ENCODE peak calls at places on chromosomes 7 and 10, in nine cellular contexts. R, G, H, D, P, A, V, N and T are unnamed samples.

GRCh38 chr7:8597565-8597964 is 164.2 kb downstream of the NXPH1 start:
- DNase-seq in N (no peak), A (no peak), H (no peak), P (no peak), V (no peak), D (no peak), R (no peak), G (no peak), T (no peak)

GRCh38 chr7:130242198-130243014 is 24.3 kb upstream of the CPA2 start:
- DNase-seq in R (peak), P (peak), V (peak), N (peak), A (peak), H (peak), G (peak), D (peak), T (peak)

GRCh38 chr10:32413513-32413912 is 32.4 kb upstream of the CCDC7 start:
- DNase-seq in D (no peak), P (no peak), A (peak), N (peak), R (peak), H (no peak), V (peak), G (peak), T (peak)

GRCh38 chr10:84424731-84425165 is 96.4 kb downstream of the CCSER2 start:
- DNase-seq in D (no peak), P (peak), A (peak), R (peak), H (peak), N (peak), V (peak), G (peak), T (peak)

GRCh38 chr7:111083423-111083822 is 7.5 kb upstream of the LRRN3 start:
- DNase-seq in N (peak), A (peak), G (no peak), P (peak), D (no peak), R (peak), V (no peak), H (no peak), T (no peak)

GRCh38 chr10:96073722-96074121 is 30.3 kb downstream of the CCNJ start:
- DNase-seq in D (no peak), G (peak), N (peak), H (no peak), R (peak), P (no peak), A (peak), V (peak), T (peak)

GRCh38 chr7:36943591-36944430 is 219.5 kb upstream of the AOAH start:
- DNase-seq in N (no peak), A (no peak), H (no peak), D (no peak), V (no peak), R (no peak), G (no peak), P (no peak), T (no peak)

GRCh38 chr10:52474265-52474664 is 160.2 kb downstream of the DKK1 start:
- DNase-seq in R (no peak), N (no peak), D (no peak), A (no peak), G (no peak), V (no peak), H (no peak), P (no peak), T (no peak)

GRCh38 chr7:102152672-102153585 is 133.7 kb upstream of the SH2B2 start:
- DNase-seq in A (peak), D (no peak), V (peak), G (peak), N (peak), R (peak), H (peak), P (peak), T (peak)

GRCh38 chr10:44723654-44724053 is 187.5 kb upstream of the TMEM72 start:
- DNase-seq in R (peak), H (no peak), D (no peak), V (peak), N (peak), A (peak), P (no peak), G (peak), T (peak)

GRCh38 chr10:5509236-5509635 is 9.9 kb upstream of the CALML5 start:
- DNase-seq in N (no peak), P (no peak), R (no peak), H (no peak), G (no peak), D (no peak), V (peak), A (no peak), T (no peak)

GRCh38 chr7:69213882-69214281 is 384.4 kb upstream of the AUTS2 start:
- DNase-seq in V (no peak), D (no peak), A (no peak), H (no peak), G (no peak), P (no peak), R (peak), N (no peak), T (no peak)

GRCh38 chr7:106178593-106179134 is 66.6 kb upstream of the SYPL1 start:
- DNase-seq in D (no peak), A (peak), H (no peak), P (no peak), V (peak), G (peak), R (peak), N (peak), T (peak)
- TF ChIP-seq CTCF in D (no peak), A (peak), H (no peak), P (no peak), V (peak), G (peak), R (peak), N (peak), T (peak)

GRCh38 chr10:9684186-9684585 is 1333.5 kb upstream of the CELF2 start:
- DNase-seq in R (no peak), G (no peak), A (no peak), H (no peak), V (no peak), N (no peak), D (no peak), P (no peak), T (no peak)

GRCh38 chr10:9682812-9683211 is 1334.9 kb upstream of the CELF2 start:
- DNase-seq in H (no peak), G (no peak), N (no peak), V (no peak), D (no peak), R (no peak), P (no peak), A (no peak), T (no peak)

GRCh38 chr10:9685596-9685995 is 1332.1 kb upstream of the CELF2 start:
- DNase-seq in H (no peak), A (no peak), P (no peak), V (no peak), D (no peak), R (no peak), N (no peak), G (no peak), T (no peak)

GRCh38 chr10:9681655-9682054 is 1336.0 kb upstream of the CELF2 start:
- DNase-seq in P (no peak), R (no peak), N (no peak), H (no peak), G (no peak), V (no peak), D (no peak), A (no peak), T (no peak)
- TF ChIP-seq CTCF in P (no peak), R (no peak), N (peak), H (no peak), G (no peak), V (no peak), D (no peak), A (peak), T (no peak)

GRCh38 chr7:44999245-45000095 is 531 bp upstream of the CCM2 start:
- DNase-seq in H (peak), R (peak), N (peak), A (peak), D (peak), P (peak), V (peak), G (peak), T (peak)
- TF ChIP-seq CTCF in H (no peak), R (no peak), N (no peak), A (peak), D (no peak), P (peak), V (no peak), G (no peak), T (no peak)

DNA sequence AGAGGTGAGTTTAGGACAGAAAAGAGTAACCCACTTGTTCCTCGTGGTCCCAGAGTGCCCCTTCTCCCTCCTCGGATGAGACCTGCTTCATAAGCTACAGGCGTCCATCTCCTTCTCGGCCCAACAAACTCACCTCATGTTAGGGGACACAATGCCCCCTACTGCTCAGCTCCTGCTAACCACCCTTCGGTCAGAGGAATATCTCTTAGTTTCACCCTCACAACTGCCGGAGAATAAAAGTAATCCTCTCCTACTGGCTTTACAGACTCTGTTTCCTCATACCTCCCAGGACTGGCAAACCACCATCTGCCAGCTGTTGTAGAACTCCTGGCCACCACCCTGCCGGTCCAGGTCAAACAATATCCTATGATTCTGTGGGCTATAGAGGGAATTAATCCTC is 3.2 kb downstream of the AKR1B15 start:
- DNase-seq in N (peak), A (peak), V (no peak), P (peak), R (no peak), H (peak), D (no peak), G (peak), T (peak)
- TF ChIP-seq CTCF in N (peak), A (peak), V (no peak), P (no peak), R (peak), H (no peak), D (peak), G (peak), T (no peak)

GRCh38 chr10:125698599-125698998 is 15.6 kb upstream of the TEX36 start:
- DNase-seq in N (no peak), A (no peak), V (no peak), H (no peak), G (no peak), D (no peak), R (no peak), P (no peak), T (no peak)
- TF ChIP-seq CTCF in N (no peak), A (peak), V (no peak), H (no peak), G (no peak), D (no peak), R (no peak), P (no peak), T (no peak)

GRCh38 chr7:150378115-150378852 is 846 bp upstream of the ZNF775 start:
- DNase-seq in A (peak), V (peak), D (peak), R (peak), N (peak), P (peak), H (peak), G (peak), T (peak)
- TF ChIP-seq CTCF in A (peak), V (no peak), D (peak), R (peak), N (peak), P (no peak), H (no peak), G (no peak), T (no peak)

DNA sequence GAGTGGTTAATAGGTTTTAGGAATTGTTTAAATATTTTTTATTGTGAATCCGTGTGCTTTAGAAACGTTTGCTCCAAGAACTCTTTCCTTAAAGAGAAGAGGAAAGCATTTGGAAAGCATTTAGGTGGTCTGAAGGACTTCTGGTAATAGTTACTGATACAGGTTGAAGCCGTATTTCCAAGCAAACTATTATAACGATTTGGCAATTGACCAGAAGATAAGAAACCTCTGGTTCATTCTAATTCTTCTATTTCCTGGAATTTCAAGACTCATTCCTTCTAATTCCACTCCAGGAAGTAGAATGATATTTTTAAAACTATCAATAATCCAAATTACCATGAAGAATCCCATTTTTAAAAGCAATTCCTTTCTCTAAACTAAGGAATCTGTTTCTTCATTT is 158.9 kb upstream of the AGR3 start:
- DNase-seq in V (no peak), N (no peak), A (no peak), D (no peak), R (no peak), H (no peak), G (no peak), P (no peak), T (no peak)
- TF ChIP-seq CTCF in V (no peak), N (no peak), A (no peak), D (no peak), R (no peak), H (no peak), G (no peak), P (no peak), T (no peak)

GRCh38 chr7:2154121-2154520 is 78.6 kb downstream of the MAD1L1 start:
- DNase-seq in R (no peak), N (no peak), P (no peak), D (no peak), V (no peak), A (no peak), G (no peak), H (no peak), T (no peak)
- TF ChIP-seq CTCF in R (no peak), N (no peak), P (no peak), D (no peak), V (no peak), A (no peak), G (no peak), H (no peak), T (no peak)

DNA sequence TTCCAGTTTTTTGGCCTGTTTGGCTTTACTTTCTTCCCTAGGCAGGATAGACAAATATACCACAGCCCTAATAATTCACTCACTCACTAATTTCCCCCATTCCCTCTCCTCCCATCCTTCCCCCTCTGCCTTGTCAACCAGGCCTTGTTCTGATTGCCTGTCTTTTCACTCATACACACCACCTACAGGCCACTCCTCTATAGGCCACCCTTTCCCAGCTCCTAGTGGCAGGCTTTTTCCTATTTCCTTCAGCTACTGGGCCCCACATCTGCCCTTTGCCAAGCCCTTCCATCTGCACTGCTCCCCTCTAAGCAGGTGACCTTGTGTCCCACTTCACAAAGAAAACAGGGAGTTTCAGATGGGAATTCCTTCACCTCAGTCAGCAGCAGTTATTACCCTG is 59.8 kb upstream of the MSRB2 start:
- DNase-seq in V (peak), G (no peak), N (peak), P (no peak), D (no peak), R (no peak), H (peak), A (peak), T (peak)
- TF ChIP-seq CTCF in V (peak), G (peak), N (peak), P (no peak), D (peak), R (peak), H (peak), A (peak), T (no peak)